ENCODE peak calls at places on chromosomes 5 and 9, in four cellular contexts. One of them, this sample, is unnamed.
A peak's percentile ranks its signal among the peaks of the same experiment; 100 is the strongest.

GRCh38 chr9:82031538-82032280 is 43.1 kb downstream of the SPATA31D1 start:
- DNase-seq in SK-N-SH: no peak
- DNase-seq in K562: no peak
- DNase-seq in HCT116: peak; percentile 28
- DNase-seq in this sample: peak; percentile 2

GRCh38 chr9:80175286-80175906 is 603.6 kb downstream of the TLE4 start:
- DNase-seq in SK-N-SH: peak; percentile 27
- DNase-seq in K562: peak; percentile 4
- DNase-seq in HCT116: peak; percentile 7
- DNase-seq in this sample: peak; percentile 23

GRCh38 chr5:68033961-68034581 is 181.5 kb upstream of the PIK3R1 start:
- DNase-seq in SK-N-SH: no peak
- DNase-seq in K562: no peak
- DNase-seq in HCT116: no peak
- DNase-seq in this sample: no peak

GRCh38 chr5:74651710-74652109 is 11.2 kb upstream of the ENC1 start:
- DNase-seq in SK-N-SH: no peak
- DNase-seq in K562: no peak
- DNase-seq in HCT116: no peak
- DNase-seq in this sample: no peak

GRCh38 chr9:136543830-136544548 is 1.9 kb downstream of the NOTCH1 start:
- DNase-seq in SK-N-SH: no peak
- DNase-seq in K562: no peak
- DNase-seq in HCT116: no peak
- DNase-seq in this sample: peak; percentile 78

GRCh38 chr9:110283736-110284135 is 27.4 kb upstream of the TXN start:
- DNase-seq in SK-N-SH: no peak
- DNase-seq in K562: no peak
- DNase-seq in HCT116: no peak
- DNase-seq in this sample: no peak

GRCh38 chr9:101738566-101739183 is at the start of gene GRIN3A:
- DNase-seq in SK-N-SH: peak; percentile 39
- DNase-seq in K562: peak; percentile 7
- DNase-seq in HCT116: no peak
- DNase-seq in this sample: no peak

GRCh38 chr5:21680196-21680595 is 1172.9 kb downstream of the CDH12 start:
- DNase-seq in SK-N-SH: no peak
- DNase-seq in K562: no peak
- DNase-seq in HCT116: no peak
- DNase-seq in this sample: no peak

GRCh38 chr9:37994639-37995347 is 74.2 kb downstream of the SHB start:
- DNase-seq in SK-N-SH: peak; percentile 58
- DNase-seq in K562: no peak
- DNase-seq in HCT116: no peak
- DNase-seq in this sample: no peak

GRCh38 chr9:132142883-132143282 is 19.0 kb upstream of the NTNG2 start:
- DNase-seq in SK-N-SH: peak; percentile 74
- DNase-seq in K562: no peak
- DNase-seq in HCT116: no peak
- DNase-seq in this sample: no peak

GRCh38 chr9:34737677-34738260 is 27.8 kb upstream of the CCL21 start:
- DNase-seq in SK-N-SH: peak; percentile 55
- DNase-seq in K562: no peak
- DNase-seq in HCT116: no peak
- DNase-seq in this sample: no peak

GRCh38 chr5:27706832-27707231 is 668.4 kb upstream of the CDH9 start:
- DNase-seq in SK-N-SH: no peak
- DNase-seq in K562: no peak
- DNase-seq in HCT116: no peak
- DNase-seq in this sample: no peak

GRCh38 chr9:92864152-92864551 is 13.7 kb downstream of the ZNF484 start:
- DNase-seq in SK-N-SH: no peak
- DNase-seq in K562: no peak
- DNase-seq in HCT116: no peak
- DNase-seq in this sample: no peak

GRCh38 chr5:98734646-98735045 is 38.8 kb upstream of the RGMB start:
- DNase-seq in SK-N-SH: no peak
- DNase-seq in K562: no peak
- DNase-seq in HCT116: no peak
- DNase-seq in this sample: no peak

GRCh38 chr5:135016926-135017325 is 17.1 kb downstream of the PITX1 start:
- DNase-seq in SK-N-SH: no peak
- DNase-seq in K562: no peak
- DNase-seq in HCT116: no peak
- DNase-seq in this sample: no peak

GRCh38 chr9:33132249-33132772 is 34.8 kb downstream of the B4GALT1 start:
- DNase-seq in SK-N-SH: no peak
- DNase-seq in K562: no peak
- DNase-seq in HCT116: no peak
- DNase-seq in this sample: no peak

GRCh38 chr9:114489928-114490327 is 15.3 kb downstream of the WHRN start:
- DNase-seq in SK-N-SH: no peak
- DNase-seq in K562: no peak
- DNase-seq in HCT116: no peak
- DNase-seq in this sample: no peak

GRCh38 chr9:90141723-90142122 is 500.9 kb downstream of the DIRAS2 start:
- DNase-seq in SK-N-SH: peak; percentile 49
- DNase-seq in K562: no peak
- DNase-seq in HCT116: no peak
- DNase-seq in this sample: peak; percentile 12

GRCh38 chr9:126052791-126053190 is 273.8 kb upstream of the MVB12B start:
- DNase-seq in SK-N-SH: no peak
- DNase-seq in K562: no peak
- DNase-seq in HCT116: no peak
- DNase-seq in this sample: no peak

GRCh38 chr5:155633338-155633957 is 619.9 kb downstream of the KIF4B start:
- DNase-seq in SK-N-SH: no peak
- DNase-seq in K562: no peak
- DNase-seq in HCT116: no peak
- DNase-seq in this sample: no peak

GRCh38 chr9:96246267-96246671 is 55.7 kb downstream of the HSD17B3 start:
- DNase-seq in SK-N-SH: no peak
- DNase-seq in K562: no peak
- DNase-seq in HCT116: no peak
- DNase-seq in this sample: peak; percentile 63

GRCh38 chr9:87597710-87598200 is 100.1 kb downstream of the DAPK1 start:
- DNase-seq in SK-N-SH: no peak
- DNase-seq in K562: no peak
- DNase-seq in HCT116: no peak
- DNase-seq in this sample: no peak

GRCh38 chr5:95620030-95620869 is at the start of gene GPR150:
- DNase-seq in SK-N-SH: peak; percentile 87
- DNase-seq in K562: no peak
- DNase-seq in HCT116: no peak
- DNase-seq in this sample: peak; percentile 15

GRCh38 chr5:143506881-143507552 is 103.5 kb upstream of the NR3C1 start:
- DNase-seq in SK-N-SH: no peak
- DNase-seq in K562: no peak
- DNase-seq in HCT116: no peak
- DNase-seq in this sample: peak; percentile 99

GRCh38 chr9:13974891-13975290 is 339.1 kb downstream of the NFIB start:
- DNase-seq in SK-N-SH: no peak
- DNase-seq in K562: no peak
- DNase-seq in HCT116: no peak
- DNase-seq in this sample: no peak

GRCh38 chr9:135240222-135240621 is 152.8 kb downstream of the OLFM1 start:
- DNase-seq in SK-N-SH: no peak
- DNase-seq in K562: no peak
- DNase-seq in HCT116: no peak
- DNase-seq in this sample: no peak

GRCh38 chr9:34501889-34502425 is 20.8 kb downstream of the ENHO start:
- DNase-seq in SK-N-SH: no peak
- DNase-seq in K562: no peak
- DNase-seq in HCT116: no peak
- DNase-seq in this sample: peak; percentile 83

GRCh38 chr9:136442330-136442729 is 2.7 kb upstream of the INPP5E start:
- DNase-seq in SK-N-SH: no peak
- DNase-seq in K562: no peak
- DNase-seq in HCT116: no peak
- DNase-seq in this sample: no peak

GRCh38 chr9:94950733-94951590 is 224.5 kb downstream of the AOPEP start:
- DNase-seq in SK-N-SH: no peak
- DNase-seq in K562: no peak
- DNase-seq in HCT116: no peak
- DNase-seq in this sample: peak; percentile 88

GRCh38 chr5:34652466-34652865 is 3.7 kb upstream of the RAI14 start:
- DNase-seq in SK-N-SH: no peak
- DNase-seq in K562: no peak
- DNase-seq in HCT116: no peak
- DNase-seq in this sample: no peak

GRCh38 chr9:94973491-94973941 is 247.0 kb downstream of the AOPEP start:
- DNase-seq in SK-N-SH: no peak
- DNase-seq in K562: no peak
- DNase-seq in HCT116: no peak
- DNase-seq in this sample: no peak

GRCh38 chr5:40682431-40683017 is 2.8 kb downstream of the PTGER4 start:
- DNase-seq in SK-N-SH: no peak
- DNase-seq in K562: no peak
- DNase-seq in HCT116: no peak
- DNase-seq in this sample: no peak

GRCh38 chr9:69279084-69279729 is 45.8 kb upstream of the ENTREP1 start:
- DNase-seq in SK-N-SH: no peak
- DNase-seq in K562: no peak
- DNase-seq in HCT116: no peak
- DNase-seq in this sample: no peak

GRCh38 chr9:69279730-69280127 is 45.3 kb upstream of the ENTREP1 start:
- DNase-seq in SK-N-SH: no peak
- DNase-seq in K562: no peak
- DNase-seq in HCT116: no peak
- DNase-seq in this sample: no peak

GRCh38 chr9:69283003-69283402 is 42.0 kb upstream of the ENTREP1 start:
- DNase-seq in SK-N-SH: no peak
- DNase-seq in K562: no peak
- DNase-seq in HCT116: no peak
- DNase-seq in this sample: no peak
- TF ChIP-seq ELF1 in SK-N-SH: no peak
- TF ChIP-seq ELF1 in K562: no peak
- TF ChIP-seq ELF1 in HCT116: no peak
- TF ChIP-seq ELF1 in this sample: no peak

GRCh38 chr5:856531-857425 is 6.0 kb upstream of the ZDHHC11 start:
- DNase-seq in SK-N-SH: no peak
- DNase-seq in K562: no peak
- DNase-seq in HCT116: no peak
- DNase-seq in this sample: no peak
- TF ChIP-seq ELF1 in SK-N-SH: no peak
- TF ChIP-seq ELF1 in K562: no peak
- TF ChIP-seq ELF1 in HCT116: no peak
- TF ChIP-seq ELF1 in this sample: no peak

GRCh38 chr9:122392284-122392683 is 21.5 kb downstream of the PTGS1 start:
- DNase-seq in SK-N-SH: no peak
- DNase-seq in K562: no peak
- DNase-seq in HCT116: no peak
- DNase-seq in this sample: no peak

GRCh38 chr9:122387526-122387925 is 16.7 kb downstream of the PTGS1 start:
- DNase-seq in SK-N-SH: no peak
- DNase-seq in K562: no peak
- DNase-seq in HCT116: no peak
- DNase-seq in this sample: no peak

GRCh38 chr9:122386316-122386872 is 15.6 kb downstream of the PTGS1 start:
- DNase-seq in SK-N-SH: no peak
- DNase-seq in K562: no peak
- DNase-seq in HCT116: no peak
- DNase-seq in this sample: no peak

GRCh38 chr9:122389799-122390481 is 19.1 kb downstream of the PTGS1 start:
- DNase-seq in SK-N-SH: no peak
- DNase-seq in K562: no peak
- DNase-seq in HCT116: no peak
- DNase-seq in this sample: no peak

GRCh38 chr9:122389195-122389594 is 18.4 kb downstream of the PTGS1 start:
- DNase-seq in SK-N-SH: no peak
- DNase-seq in K562: no peak
- DNase-seq in HCT116: no peak
- DNase-seq in this sample: no peak
- TF ChIP-seq ELF1 in SK-N-SH: no peak
- TF ChIP-seq ELF1 in K562: no peak
- TF ChIP-seq ELF1 in HCT116: no peak
- TF ChIP-seq ELF1 in this sample: no peak

DNA sequence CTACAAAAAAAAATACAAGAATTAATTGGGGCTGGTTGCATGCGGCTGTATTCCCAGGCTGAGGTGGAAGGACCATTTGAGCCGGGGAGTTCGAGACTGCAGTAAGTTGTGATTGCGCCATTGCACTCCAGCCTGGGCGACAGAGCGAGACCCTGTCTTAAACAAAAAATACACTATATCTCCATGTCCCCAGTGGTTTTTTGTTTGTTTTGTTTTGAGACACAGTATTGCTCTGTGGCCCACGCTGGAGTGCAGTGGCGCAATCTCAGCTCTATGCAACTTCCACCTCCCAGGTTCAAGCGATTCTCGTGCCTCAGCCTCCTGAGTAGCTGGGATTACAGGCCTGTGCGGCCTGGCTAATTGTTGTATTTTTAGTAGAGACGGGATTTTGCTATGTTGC is 1.1 kb downstream of the COQ4 start:
- DNase-seq in SK-N-SH: no peak
- DNase-seq in K562: no peak
- DNase-seq in HCT116: no peak
- DNase-seq in this sample: no peak
- TF ChIP-seq ELF1 in SK-N-SH: no peak
- TF ChIP-seq ELF1 in K562: no peak
- TF ChIP-seq ELF1 in HCT116: no peak
- TF ChIP-seq ELF1 in this sample: no peak

GRCh38 chr9:134010774-134011173 is 14.5 kb upstream of the BRD3OS start:
- DNase-seq in SK-N-SH: peak; percentile 66
- DNase-seq in K562: no peak
- DNase-seq in HCT116: no peak
- DNase-seq in this sample: peak; percentile 58
- TF ChIP-seq ELF1 in SK-N-SH: no peak
- TF ChIP-seq ELF1 in K562: no peak
- TF ChIP-seq ELF1 in HCT116: no peak
- TF ChIP-seq ELF1 in this sample: peak; percentile 12

DNA sequence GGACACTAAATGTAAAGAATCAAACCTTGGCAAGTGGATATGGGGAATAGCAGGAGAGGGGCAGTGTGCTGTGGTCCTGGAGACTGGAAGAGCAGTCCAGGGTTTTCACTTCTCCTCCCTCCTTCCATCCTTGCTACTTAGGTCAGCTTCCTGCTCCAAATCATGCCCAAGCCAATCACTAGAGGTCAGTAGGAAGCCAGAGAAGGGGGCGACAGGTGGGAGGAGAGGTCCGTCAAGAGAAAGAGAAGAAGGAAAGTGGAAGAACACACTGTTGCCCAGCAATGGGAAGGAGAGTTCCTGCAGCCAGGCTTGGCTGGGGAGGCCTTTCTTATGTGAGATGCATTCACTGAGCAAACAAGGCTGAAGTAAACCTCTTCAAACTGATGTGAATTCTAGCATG is 289.6 kb downstream of the DTWD2 start:
- DNase-seq in SK-N-SH: no peak
- DNase-seq in K562: no peak
- DNase-seq in HCT116: no peak
- DNase-seq in this sample: no peak
- TF ChIP-seq ELF1 in SK-N-SH: no peak
- TF ChIP-seq ELF1 in K562: no peak
- TF ChIP-seq ELF1 in HCT116: no peak
- TF ChIP-seq ELF1 in this sample: no peak

GRCh38 chr5:140821375-140822280 is at the start of gene PCDHA5:
- DNase-seq in SK-N-SH: no peak
- DNase-seq in K562: peak; percentile 31
- DNase-seq in HCT116: no peak
- DNase-seq in this sample: peak; percentile 12
- TF ChIP-seq ELF1 in SK-N-SH: no peak
- TF ChIP-seq ELF1 in K562: no peak
- TF ChIP-seq ELF1 in HCT116: no peak
- TF ChIP-seq ELF1 in this sample: no peak

GRCh38 chr9:99261923-99262322 is 39.8 kb downstream of the SEC61B start:
- DNase-seq in SK-N-SH: no peak
- DNase-seq in K562: no peak
- DNase-seq in HCT116: no peak
- DNase-seq in this sample: no peak
- TF ChIP-seq ELF1 in SK-N-SH: no peak
- TF ChIP-seq ELF1 in K562: no peak
- TF ChIP-seq ELF1 in HCT116: no peak
- TF ChIP-seq ELF1 in this sample: no peak

This sample was measured in HepG2.